ENCODE peak calls at places on chromosomes 1 and 21, in six cellular contexts. Q is ureter, F is cardiac fibroblast, M is mammary epithelial cell, U is pancreas, G is RCC 7860. P is an unnamed sample.

GRCh38 chr1:154745286-154745731 is 124.8 kb downstream of the KCNN3 start:
- DNase-seq in Q (no peak), U (no peak), G (no peak), M (no peak), F (no peak), P (no peak)

GRCh38 chr1:174206148-174206826 is 47.0 kb downstream of the RABGAP1L start:
- DNase-seq in G (no peak), F (no peak), M (no peak), U (no peak), Q (no peak), P (no peak)

GRCh38 chr21:37636152-37636860 is 269.7 kb downstream of the DYRK1A start:
- DNase-seq in M (peak; percentile 80), U (no peak), F (peak; percentile 64), G (peak; percentile 75), Q (no peak), P (no peak)

GRCh38 chr1:15702722-15703550 is 18.8 kb downstream of the PLEKHM2 start:
- DNase-seq in F (no peak), Q (no peak), U (peak; percentile 37), G (peak; percentile 11), M (peak; percentile 40), P (no peak)

GRCh38 chr21:26833460-26833939 is 11.7 kb downstream of the ADAMTS1 start:
- DNase-seq in F (peak; percentile 38), G (no peak), M (no peak), Q (no peak), U (no peak), P (no peak)

GRCh38 chr1:1020000-1020404 is at the start of gene AGRN:
- DNase-seq in F (no peak), U (peak; percentile 70), M (peak; percentile 38), Q (no peak), G (peak; percentile 33), P (no peak)

GRCh38 chr1:167438171-167439138 is 79.9 kb downstream of the CD247 start:
- DNase-seq in Q (no peak), F (no peak), M (no peak), U (no peak), G (no peak), P (no peak)

GRCh38 chr1:168371477-168371876 is 90.8 kb downstream of the TBX19 start:
- DNase-seq in G (no peak), M (no peak), F (no peak), U (no peak), Q (no peak), P (no peak)

GRCh38 chr1:32066489-32066873 is 6.3 kb upstream of the TMEM39B start:
- DNase-seq in G (peak; percentile 79), U (peak; percentile 26), F (peak; percentile 93), M (peak; percentile 92), Q (peak; percentile 88), P (no peak)

GRCh38 chr1:218058730-218059129 is 226.4 kb upstream of the RRP15 start:
- DNase-seq in M (peak; percentile 16), U (no peak), F (no peak), G (no peak), Q (no peak), P (no peak)

GRCh38 chr1:101938681-101939080 is 58.0 kb downstream of the OLFM3 start:
- DNase-seq in F (no peak), Q (no peak), G (no peak), M (no peak), U (no peak), P (no peak)

GRCh38 chr1:82565146-82565545 is 764.4 kb downstream of the ADGRL2 start:
- DNase-seq in U (no peak), G (peak; percentile 72), M (peak; percentile 75), F (peak; percentile 66), Q (no peak), P (no peak)

GRCh38 chr1:111520040-111520439 is 16.6 kb upstream of the ADORA3 start:
- DNase-seq in F (no peak), M (no peak), Q (no peak), U (no peak), G (no peak), P (no peak)

GRCh38 chr1:113198806-113199205 is 125.8 kb downstream of the LRIG2 start:
- DNase-seq in G (no peak), Q (no peak), F (no peak), U (no peak), M (no peak), P (no peak)

GRCh38 chr1:15256584-15256983 is 9.6 kb downstream of the FHAD1 start:
- DNase-seq in Q (no peak), U (no peak), M (no peak), F (no peak), G (no peak), P (no peak)

GRCh38 chr1:167359295-167359694 is 138.6 kb downstream of the POU2F1 start:
- DNase-seq in F (no peak), U (no peak), M (no peak), G (no peak), Q (no peak), P (no peak)

GRCh38 chr1:81329061-81329460 is 471.7 kb upstream of the ADGRL2 start:
- DNase-seq in M (no peak), Q (no peak), F (no peak), U (no peak), G (no peak), P (no peak)

GRCh38 chr1:157577420-157577819 is 20.5 kb downstream of the FCRL4 start:
- DNase-seq in Q (no peak), F (no peak), M (no peak), U (no peak), G (no peak), P (no peak)

GRCh38 chr1:107434379-107434728 is 293.5 kb downstream of the NTNG1 start:
- DNase-seq in G (no peak), Q (no peak), U (no peak), M (no peak), F (no peak), P (no peak)

GRCh38 chr1:244730153-244730933 is 77.4 kb downstream of the DESI2 start:
- DNase-seq in F (peak; percentile 58), U (peak; percentile 29), M (peak; percentile 23), G (no peak), Q (no peak), P (no peak)

GRCh38 chr1:11285883-11286734 is 13.1 kb downstream of the UBIAD1 start:
- DNase-seq in G (no peak), U (no peak), Q (no peak), M (no peak), F (peak; percentile 46), P (no peak)

GRCh38 chr1:204041803-204042505 is 31.0 kb upstream of the SOX13 start:
- DNase-seq in U (no peak), Q (no peak), G (no peak), M (no peak), F (peak; percentile 27), P (no peak)

GRCh38 chr1:215682232-215682631 is 115.1 kb downstream of the KCTD3 start:
- DNase-seq in F (no peak), Q (no peak), U (no peak), G (peak; percentile 14), M (no peak), P (no peak)

GRCh38 chr1:226644541-226645176 is 94.4 kb downstream of the ITPKB start:
- DNase-seq in F (no peak), M (no peak), U (no peak), Q (no peak), G (no peak), P (no peak)

GRCh38 chr1:67061266-67061665 is 7.3 kb upstream of the SLC35D1 start:
- DNase-seq in Q (no peak), G (no peak), U (no peak), M (no peak), F (no peak), P (no peak)

GRCh38 chr1:6603851-6604558 is 1.3 kb upstream of the KLHL21 start:
- DNase-seq in F (peak; percentile 93), U (peak; percentile 58), M (peak; percentile 42), G (no peak), Q (peak; percentile 81), P (no peak)

P was measured in T-helper 1 cell.